ENCODE peak calls at places on chromosomes 2 and 18, in five cellular contexts. P is GM23248, A is Karpas-422, S is SK-N-SH, B is HCT116. G is an unnamed sample.

GRCh38 chr2:190149942-190150341 is 87.4 kb upstream of the MSTN start:
- DNase-seq in P (no peak), A (no peak), S (no peak), B (no peak), G (no peak)

GRCh38 chr2:85433511-85434089 is 15.1 kb downstream of the SH2D6 start:
- DNase-seq in P (peak; percentile 95), A (no peak), S (peak; percentile 91), B (no peak), G (no peak)

GRCh38 chr2:191218292-191218898 is 26.8 kb upstream of the MYO1B start:
- DNase-seq in P (peak; percentile 46), A (peak; percentile 84), S (peak; percentile 48), B (peak; percentile 67), G (peak; percentile 57)

GRCh38 chr18:55321268-55322175 is 266.5 kb downstream of the TCF4 start:
- DNase-seq in P (peak; percentile 95), A (peak; percentile 91), S (peak; percentile 39), B (no peak), G (peak; percentile 79)

GRCh38 chr2:150486539-150487484 is 655 bp downstream of the RND3 start:
- DNase-seq in P (peak; percentile 69), A (no peak), S (peak; percentile 65), B (no peak), G (no peak)

GRCh38 chr2:9405636-9406035 is 17.7 kb downstream of the ITGB1BP1 start:
- DNase-seq in P (peak; percentile 41), A (no peak), S (no peak), B (no peak), G (no peak)

GRCh38 chr18:34867520-34867919 is 157.4 kb downstream of the DTNA start:
- DNase-seq in P (peak; percentile 1), A (peak; percentile 72), S (peak; percentile 57), B (peak; percentile 18), G (peak; percentile 10)

GRCh38 chr18:74499633-74500032 is 3.5 kb downstream of the CNDP2 start:
- DNase-seq in P (peak; percentile 53), A (peak; percentile 84), S (no peak), B (no peak), G (peak; percentile 61)

GRCh38 chr2:19861771-19862170 is 40.0 kb downstream of the TTC32 start:
- DNase-seq in P (peak; percentile 71), A (no peak), S (no peak), B (no peak), G (no peak)

GRCh38 chr18:40877096-40877495 is 1077.9 kb upstream of the PIK3C3 start:
- DNase-seq in P (peak; percentile 72), A (no peak), S (no peak), B (no peak), G (no peak)

GRCh38 chr2:42493885-42494433 is at the start of gene KCNG3:
- DNase-seq in P (peak; percentile 67), A (no peak), S (peak; percentile 96), B (no peak), G (peak; percentile 59)

GRCh38 chr2:113126845-113127645 is at the start of gene IL1RN:
- DNase-seq in P (no peak), A (no peak), S (no peak), B (no peak), G (no peak)

GRCh38 chr2:86274918-86275275 is 62.5 kb downstream of the REEP1 start:
- DNase-seq in P (no peak), A (no peak), S (peak; percentile 55), B (no peak), G (no peak)

GRCh38 chr2:215950009-215950408 is 63.3 kb downstream of the MREG start:
- DNase-seq in P (peak; percentile 72), A (peak; percentile 77), S (peak; percentile 32), B (peak; percentile 36), G (peak; percentile 57)

GRCh38 chr2:129880971-129881370 is 98.5 kb upstream of the RAB6C start:
- DNase-seq in P (no peak), A (no peak), S (no peak), B (no peak), G (no peak)

GRCh38 chr2:231545105-231545902 is 15.1 kb upstream of the NMUR1 start:
- DNase-seq in P (no peak), A (no peak), S (no peak), B (no peak), G (peak; percentile 85)

GRCh38 chr2:199434555-199434954 is 23.2 kb downstream of the SATB2 start:
- DNase-seq in P (no peak), A (no peak), S (no peak), B (no peak), G (no peak)

GRCh38 chr2:10482460-10482859 is 34.3 kb upstream of the ODC1 start:
- DNase-seq in P (no peak), A (no peak), S (no peak), B (no peak), G (no peak)

GRCh38 chr2:17043173-17043572 is 377.5 kb upstream of the CYRIA start:
- DNase-seq in P (peak; percentile 59), A (no peak), S (no peak), B (no peak), G (no peak)

GRCh38 chr2:10097352-10098148 is 17.3 kb upstream of the CYS1 start:
- DNase-seq in P (peak; percentile 87), A (peak; percentile 59), S (peak; percentile 91), B (no peak), G (peak; percentile 59)

GRCh38 chr2:134728163-134728562 is 9.4 kb upstream of the TMEM163 start:
- DNase-seq in P (no peak), A (no peak), S (no peak), B (no peak), G (no peak)

GRCh38 chr18:25517881-25518715 is 166.1 kb upstream of the ZNF521 start:
- DNase-seq in P (no peak), A (no peak), S (no peak), B (no peak), G (peak; percentile 55)

GRCh38 chr2:46277470-46278190 is 19.6 kb upstream of the EPAS1 start:
- DNase-seq in P (peak; percentile 23), A (no peak), S (no peak), B (no peak), G (no peak)

GRCh38 chr2:9813312-9814128 is 29.8 kb upstream of the TAF1B start:
- DNase-seq in P (peak; percentile 81), A (peak; percentile 83), S (peak; percentile 96), B (no peak), G (peak; percentile 70)

GRCh38 chr2:109136542-109136941 is 7.5 kb downstream of the SH3RF3 start:
- DNase-seq in P (no peak), A (peak; percentile 49), S (no peak), B (no peak), G (no peak)

GRCh38 chr2:150126839-150127238 is 360.6 kb downstream of the RND3 start:
- DNase-seq in P (no peak), A (no peak), S (no peak), B (no peak), G (no peak)

GRCh38 chr18:27750014-27750413 is 426.9 kb downstream of the CDH2 start:
- DNase-seq in P (peak; percentile 66), A (peak; percentile 73), S (peak; percentile 34), B (peak; percentile 19), G (peak; percentile 9)

GRCh38 chr18:44556296-44556695 is 124.4 kb upstream of the SETBP1 start:
- DNase-seq in P (no peak), A (no peak), S (no peak), B (no peak), G (no peak)

GRCh38 chr2:238244151-238244550 is 4.3 kb upstream of the HES6 start:
- DNase-seq in P (no peak), A (no peak), S (no peak), B (no peak), G (no peak)

GRCh38 chr2:221555511-221555845 is 16.6 kb downstream of the EPHA4 start:
- DNase-seq in P (no peak), A (no peak), S (no peak), B (no peak), G (no peak)

GRCh38 chr2:241815477-241816430 is 6.8 kb downstream of the NEU4 start:
- DNase-seq in P (no peak), A (no peak), S (peak; percentile 29), B (no peak), G (no peak)

GRCh38 chr18:36808681-36809080 is 20.1 kb downstream of the TPGS2 start:
- DNase-seq in P (peak; percentile 83), A (no peak), S (no peak), B (no peak), G (no peak)

GRCh38 chr18:39564716-39565115 is 1999.1 kb upstream of the CELF4 start:
- DNase-seq in P (no peak), A (no peak), S (no peak), B (no peak), G (no peak)

DNA sequence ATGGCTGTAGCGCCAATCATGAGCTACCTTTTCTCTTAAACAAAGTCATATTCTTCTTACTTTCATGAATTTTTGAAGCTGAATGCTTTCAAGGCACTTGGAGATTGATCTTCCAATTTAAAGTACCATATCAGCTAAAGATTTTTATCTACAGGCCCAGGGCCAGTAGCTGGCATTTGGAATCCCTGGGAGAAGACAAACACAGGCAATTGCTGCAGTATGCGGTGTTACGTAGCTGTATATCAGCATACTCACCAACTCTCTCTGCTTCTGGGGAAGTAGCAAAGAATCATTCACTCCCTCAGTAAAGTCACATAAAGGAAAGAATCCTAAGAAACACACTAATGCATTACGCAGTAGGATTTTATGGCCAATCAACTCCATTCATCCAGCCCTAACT is 202.3 kb downstream of the DLGAP1 start:
- DNase-seq in P (no peak), A (no peak), S (no peak), B (no peak), G (no peak)
- H3K4me3 ChIP-seq in P (no peak overlapping the region), A (no peak overlapping the region), S (no peak overlapping the region), B (no peak overlapping the region), G (no peak overlapping the region)

GRCh38 chr2:7984693-7985353 is 697.0 kb upstream of the ID2 start:
- DNase-seq in P (no peak), A (no peak), S (no peak), B (no peak), G (no peak)

GRCh38 chr2:7986431-7986830 is 695.4 kb upstream of the ID2 start:
- DNase-seq in P (no peak), A (no peak), S (no peak), B (no peak), G (no peak)

GRCh38 chr2:7989823-7990222 is 692.0 kb upstream of the ID2 start:
- DNase-seq in P (no peak), A (no peak), S (no peak), B (no peak), G (no peak)

GRCh38 chr2:7988440-7988839 is 693.4 kb upstream of the ID2 start:
- DNase-seq in P (no peak), A (no peak), S (no peak), B (no peak), G (no peak)

GRCh38 chr2:7987992-7988391 is 693.9 kb upstream of the ID2 start:
- DNase-seq in P (no peak), A (no peak), S (no peak), B (no peak), G (no peak)
- H3K9me2 ChIP-seq in P (no peaks in the 10 kb centered on the region), A (no peaks in the 10 kb centered on the region), S (no peaks in the 10 kb centered on the region), B (no peaks in the 10 kb centered on the region), G (no peaks in the 10 kb centered on the region)

DNA sequence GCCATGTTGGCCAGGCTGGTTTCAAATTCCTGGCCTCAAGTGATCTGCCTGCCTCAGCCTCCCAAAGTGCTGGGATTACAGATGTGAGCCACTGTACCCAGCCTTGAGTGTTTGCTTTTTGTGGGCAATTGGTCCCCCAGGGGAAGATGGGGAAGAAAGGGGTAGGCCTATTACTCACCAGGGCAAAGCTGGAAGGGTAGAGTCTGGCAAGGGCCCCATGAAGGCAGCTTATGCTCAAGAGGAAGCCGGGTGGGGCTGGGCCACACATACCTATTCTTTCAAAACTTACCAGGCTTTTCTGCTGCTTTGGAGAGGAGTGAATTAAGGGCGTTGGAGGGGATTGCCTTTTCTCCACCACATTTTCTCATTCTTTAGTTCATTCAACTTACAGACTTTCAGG is 24.5 kb upstream of the CD28 start:
- DNase-seq in P (peak; percentile 73), A (peak; percentile 21), S (no peak), B (no peak), G (no peak)
- H2AFZ ChIP-seq in P (no peak overlapping the region), A (no peak overlapping the region), S (no peak overlapping the region), B (no peak overlapping the region), G (peak overlapping the region; percentile 88)

GRCh38 chr2:288743-289361 is 961 bp upstream of the ALKAL2 start:
- DNase-seq in P (no peak), A (no peak), S (peak; percentile 61), B (no peak), G (no peak)
- H3K4me3 ChIP-seq in P (peak overlapping the region; percentile 71), A (no peak overlapping the region), S (peak overlapping the region; percentile 55), B (no peak overlapping the region), G (no peak overlapping the region)